ENCODE peak calls at places on chromosomes 4 and X, in nine cellular contexts. G, H, D, E, I, Z, C, Y and O are unnamed samples.

GRCh38 chr4:111210576-111210975 is 587.7 kb upstream of the PITX2 start:
- DNase-seq in G (no peak), E (no peak), Z (no peak), H (no peak), D (no peak), I (no peak), Y (no peak), C (no peak), O (no peak)

GRCh38 chr4:40058121-40058520 is 1.5 kb downstream of the N4BP2 start:
- DNase-seq in H (peak), Z (peak), C (no peak), G (no peak), Y (no peak), D (no peak), E (no peak), I (peak), O (no peak)

GRCh38 chr4:26028793-26029511 is 114.9 kb downstream of the SMIM20 start:
- DNase-seq in H (peak), C (no peak), Z (peak), I (peak), Y (no peak), G (peak), D (peak), E (peak), O (no peak)

GRCh38 chrX:24946369-24946768 is 69.4 kb downstream of the ARX start:
- DNase-seq in C (no peak), Z (no peak), H (no peak), G (no peak), D (no peak), E (no peak), Y (no peak), I (no peak), O (no peak)

GRCh38 chr4:78056265-78057129 is 626 bp upstream of the FRAS1 start:
- DNase-seq in I (peak), E (peak), Z (peak), Y (peak), D (peak), C (peak), G (no peak), H (peak), O (peak)

GRCh38 chr4:114041117-114041475 is 61.6 kb upstream of the ARSJ start:
- DNase-seq in G (no peak), I (no peak), E (no peak), C (no peak), D (no peak), H (peak), Y (peak), Z (no peak), O (no peak)

GRCh38 chrX:74656079-74656745 is 41.8 kb upstream of the RLIM start:
- DNase-seq in C (no peak), Y (no peak), G (no peak), D (no peak), Z (no peak), E (no peak), H (peak), I (peak), O (no peak)

GRCh38 chrX:40661489-40661888 is 14.1 kb upstream of the CXorf38 start:
- DNase-seq in Y (no peak), G (no peak), E (no peak), H (no peak), I (no peak), Z (no peak), C (no peak), D (no peak), O (no peak)

GRCh38 chr4:26360864-26361263 is 40.0 kb downstream of the RBPJ start:
- DNase-seq in Y (no peak), H (no peak), E (no peak), D (peak), G (no peak), Z (no peak), I (peak), C (no peak), O (no peak)

GRCh38 chr4:83866821-83867220 is 330.9 kb downstream of the GPAT3 start:
- DNase-seq in C (no peak), Y (peak), H (peak), G (no peak), D (no peak), E (no peak), Z (no peak), I (no peak), O (no peak)

GRCh38 chr4:184370711-184371389 is 103.5 kb downstream of the IRF2 start:
- DNase-seq in I (no peak), E (no peak), H (peak), Y (no peak), Z (no peak), C (no peak), G (no peak), D (no peak), O (no peak)

GRCh38 chr4:40228497-40229365 is 31.9 kb downstream of the RHOH start:
- DNase-seq in E (no peak), I (peak), Z (no peak), C (no peak), G (peak), D (peak), Y (peak), H (peak), O (no peak)

GRCh38 chr4:108001540-108001939 is 11.9 kb downstream of the HADH start:
- DNase-seq in H (peak), Y (no peak), Z (no peak), D (no peak), I (no peak), G (no peak), C (no peak), E (no peak), O (no peak)

GRCh38 chrX:16946361-16946964 is at the start of gene REPS2:
- DNase-seq in Y (peak), H (peak), E (peak), I (peak), Z (peak), G (peak), D (peak), C (peak), O (peak)

GRCh38 chr4:3244002-3244401 is 5.0 kb upstream of the MSANTD1 start:
- DNase-seq in Z (no peak), C (no peak), G (no peak), E (no peak), I (no peak), Y (no peak), H (no peak), D (no peak), O (no peak)

GRCh38 chrX:52346462-52347165 is 22.2 kb upstream of the XAGE2 start:
- DNase-seq in Y (peak), D (no peak), Z (no peak), H (peak), G (no peak), E (no peak), I (no peak), C (peak), O (no peak)

GRCh38 chrX:126165721-126166401 is at the start of gene DCAF12L2:
- DNase-seq in Y (no peak), C (no peak), G (no peak), D (peak), H (peak), Z (peak), E (peak), I (peak), O (no peak)

GRCh38 chr4:54657556-54658313 is at the start of gene KIT:
- DNase-seq in D (peak), Y (no peak), I (peak), C (no peak), Z (peak), G (no peak), H (peak), E (peak), O (no peak)

DNA sequence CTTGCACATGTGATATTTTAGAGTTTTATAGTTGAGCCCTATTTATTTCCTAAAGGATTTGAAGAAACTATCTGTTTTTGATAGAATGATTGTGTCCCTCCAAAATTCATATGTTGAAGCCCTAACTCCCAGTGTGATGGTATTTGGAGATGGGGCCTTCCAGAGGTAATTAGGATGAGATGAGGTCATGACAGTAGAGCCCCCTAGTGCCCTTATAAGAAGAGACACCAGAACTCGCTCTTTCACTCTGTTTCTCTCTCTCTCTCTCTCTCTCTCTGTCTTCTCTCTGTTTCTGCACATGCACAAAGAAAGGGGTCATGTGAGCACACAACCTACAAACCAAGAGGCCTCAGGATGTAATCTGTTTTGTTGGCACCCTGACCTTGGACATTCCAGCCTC is 921.9 kb upstream of the DIAPH2 start:
- DNase-seq in H (no peak), I (peak), G (peak), D (peak), C (no peak), Y (peak), Z (no peak), E (peak), O (no peak)
- TF ChIP-seq EZH2phosphoT487 in H (no peak), I (no peak), G (no peak), D (no peak), C (no peak), Y (no peak), Z (no peak), E (no peak), O (no peak)

GRCh38 chr4:92104506-92104905 is 199.3 kb upstream of the GRID2 start:
- DNase-seq in Z (no peak), Y (no peak), D (no peak), G (no peak), H (no peak), E (no peak), C (no peak), I (no peak), O (no peak)
- TF ChIP-seq EZH2phosphoT487 in Z (no peak), Y (no peak), D (no peak), G (no peak), H (no peak), E (no peak), C (no peak), I (no peak), O (no peak)

DNA sequence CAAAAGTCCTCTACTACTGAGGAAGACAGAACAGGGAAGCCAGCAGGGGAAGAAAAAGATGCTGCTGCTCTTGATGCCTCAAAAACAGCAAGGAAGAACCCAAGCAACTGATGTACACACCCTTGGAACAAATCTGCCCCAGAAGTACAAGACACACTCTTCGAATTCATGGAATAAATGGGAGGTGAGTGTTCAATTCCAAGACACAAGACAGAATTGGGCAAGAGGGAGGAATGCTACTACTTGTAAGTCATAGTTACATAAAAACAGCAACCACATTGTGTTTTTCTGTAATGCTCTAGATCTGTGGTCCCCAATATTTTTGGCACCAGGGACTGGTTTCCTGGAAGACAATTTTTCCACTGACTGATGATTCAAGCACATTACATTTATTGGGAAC is 58.0 kb upstream of the H2AZ1 start:
- DNase-seq in C (no peak), I (no peak), H (peak), Y (no peak), D (no peak), Z (no peak), E (no peak), G (no peak), O (no peak)
- TF ChIP-seq EZH2phosphoT487 in C (no peak), I (no peak), H (no peak), Y (no peak), D (no peak), Z (no peak), E (no peak), G (no peak), O (no peak)

DNA sequence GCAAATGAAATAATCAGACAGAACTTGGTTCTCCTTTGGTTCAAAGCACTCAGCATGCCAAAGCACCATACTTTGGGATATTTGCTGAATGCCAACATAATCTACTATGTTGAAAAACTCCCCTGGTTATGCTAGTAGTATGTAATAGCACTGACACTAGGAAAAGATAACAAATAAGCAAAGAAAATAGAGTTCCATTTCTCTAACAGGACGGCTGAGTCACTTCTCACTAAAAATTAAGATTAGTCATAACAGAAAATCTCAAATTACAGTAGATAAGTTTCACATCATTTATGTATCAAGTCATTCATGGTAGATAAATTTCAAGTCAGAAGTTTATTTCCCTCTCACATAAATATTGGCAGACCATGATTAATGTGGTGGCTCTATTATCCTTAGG is 17.9 kb downstream of the PDHA2 start:
- DNase-seq in Y (peak), I (no peak), G (no peak), D (no peak), E (no peak), Z (no peak), H (no peak), C (no peak), O (no peak)
- TF ChIP-seq EZH2phosphoT487 in Y (no peak), I (no peak), G (no peak), D (no peak), E (no peak), Z (no peak), H (no peak), C (no peak), O (no peak)

DNA sequence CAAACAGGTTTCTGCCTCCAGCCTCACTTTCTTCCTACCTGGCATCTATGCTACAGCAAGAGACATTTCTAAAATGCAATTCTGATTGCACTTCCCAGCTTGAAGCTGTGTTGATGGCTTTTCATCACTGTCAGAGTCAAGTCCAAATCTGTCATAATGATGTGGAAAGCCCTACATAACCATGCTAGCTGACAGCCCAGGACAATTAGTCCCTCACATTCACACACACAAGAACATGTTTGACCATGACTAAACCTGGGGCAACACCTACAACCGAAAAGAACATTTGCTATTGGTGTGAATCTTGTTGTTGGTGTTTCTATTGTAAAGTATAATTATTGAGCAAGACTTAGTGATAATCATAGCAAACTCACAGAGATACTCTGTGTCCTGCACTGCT is 58.2 kb downstream of the PPM1K start:
- DNase-seq in G (no peak), I (no peak), H (no peak), C (no peak), D (no peak), Z (no peak), Y (no peak), E (no peak), O (no peak)
- TF ChIP-seq EZH2phosphoT487 in G (no peak), I (no peak), H (no peak), C (no peak), D (no peak), Z (no peak), Y (no peak), E (no peak), O (no peak)

GRCh38 chr4:61373901-61374611 is 173.9 kb downstream of the ADGRL3 start:
- DNase-seq in C (no peak), G (no peak), H (no peak), Z (no peak), D (no peak), E (no peak), I (no peak), Y (peak), O (no peak)
- TF ChIP-seq EZH2phosphoT487 in C (no peak), G (no peak), H (no peak), Z (no peak), D (no peak), E (no peak), I (no peak), Y (no peak), O (no peak)

GRCh38 chrX:48573690-48574269 is 504 bp upstream of the RBM3 start:
- DNase-seq in Z (peak), H (no peak), G (no peak), Y (no peak), C (no peak), E (peak), D (no peak), I (no peak), O (no peak)
- TF ChIP-seq EZH2phosphoT487 in Z (no peak), H (no peak), G (no peak), Y (no peak), C (no peak), E (no peak), D (no peak), I (no peak), O (no peak)

GRCh38 chrX:19556202-19556601 is 40.9 kb upstream of the MAP3K15 start:
- DNase-seq in Z (no peak), C (no peak), H (no peak), Y (no peak), I (no peak), G (no peak), D (no peak), E (no peak), O (no peak)

GRCh38 chrX:19555236-19555635 is 39.9 kb upstream of the MAP3K15 start:
- DNase-seq in E (no peak), H (no peak), Z (no peak), C (no peak), D (no peak), G (no peak), I (no peak), Y (no peak), O (no peak)

GRCh38 chrX:19555683-19556082 is 40.4 kb upstream of the MAP3K15 start:
- DNase-seq in I (no peak), Z (no peak), Y (no peak), E (no peak), C (no peak), D (no peak), H (no peak), G (no peak), O (no peak)

GRCh38 chrX:19552793-19553192 is 37.5 kb upstream of the MAP3K15 start:
- DNase-seq in E (no peak), Y (no peak), H (no peak), Z (no peak), C (no peak), G (no peak), D (no peak), I (no peak), O (no peak)

DNA sequence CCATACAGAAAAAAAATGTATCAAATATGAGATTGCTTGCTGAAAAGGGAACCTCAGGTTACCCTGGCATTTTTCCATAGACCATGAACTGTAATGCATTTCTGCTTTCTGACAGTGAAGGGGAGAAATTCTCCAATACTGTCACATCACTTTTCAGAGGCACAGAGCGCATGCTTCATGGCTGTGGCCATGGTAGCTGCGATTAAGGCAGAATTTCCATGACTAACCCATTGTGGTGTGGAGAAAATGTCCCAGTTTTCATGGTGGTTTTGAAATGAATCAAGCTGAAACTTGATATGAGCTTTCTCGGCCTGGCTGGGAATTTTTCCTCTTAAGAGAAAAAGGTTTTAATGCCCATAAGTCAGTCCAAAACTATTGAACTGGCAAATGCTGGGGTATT is 39.5 kb upstream of the MAP3K15 start:
- DNase-seq in H (peak), C (no peak), Y (peak), G (no peak), E (no peak), I (no peak), D (no peak), Z (no peak), O (no peak)
- TF ChIP-seq EZH2phosphoT487 in H (no peak), C (no peak), Y (no peak), G (no peak), E (no peak), I (no peak), D (no peak), Z (no peak), O (no peak)